ENCODE peak calls at places on chromosomes 3 and 15, in four cellular contexts. One of them, this sample, is unnamed. For H3K4me1, the result is how much of the 10 kb centered on the place peaks cover.

GRCh38 chr15:89486726-89487050 is 9.7 kb downstream of the RHCG start:
- DNase-seq in naive thymus-derived CD4-positive, alpha-beta T cell: no peak
- DNase-seq in GM12878: no peak
- DNase-seq in hepatocyte: no peak
- DNase-seq in this sample: no peak

GRCh38 chr3:100006570-100007271 is 107.6 kb downstream of the FILIP1L start:
- DNase-seq in naive thymus-derived CD4-positive, alpha-beta T cell: no peak
- DNase-seq in GM12878: no peak
- DNase-seq in hepatocyte: no peak
- DNase-seq in this sample: no peak

GRCh38 chr3:8790529-8790928 is 21.1 kb upstream of the OXTR start:
- DNase-seq in naive thymus-derived CD4-positive, alpha-beta T cell: no peak
- DNase-seq in GM12878: no peak
- DNase-seq in hepatocyte: no peak
- DNase-seq in this sample: no peak

GRCh38 chr15:48391950-48392349 is 60.7 kb downstream of the DUT start:
- DNase-seq in naive thymus-derived CD4-positive, alpha-beta T cell: no peak
- DNase-seq in GM12878: no peak
- DNase-seq in hepatocyte: no peak
- DNase-seq in this sample: no peak

GRCh38 chr3:40803311-40803710 is 278.6 kb downstream of the ZNF621 start:
- DNase-seq in naive thymus-derived CD4-positive, alpha-beta T cell: no peak
- DNase-seq in GM12878: no peak
- DNase-seq in hepatocyte: no peak
- DNase-seq in this sample: no peak

GRCh38 chr15:84731774-84732173 is 15.8 kb upstream of the SEC11A start:
- DNase-seq in naive thymus-derived CD4-positive, alpha-beta T cell: no peak
- DNase-seq in GM12878: no peak
- DNase-seq in hepatocyte: no peak
- DNase-seq in this sample: no peak

GRCh38 chr3:157572559-157573270 is 69.5 kb upstream of the VEPH1 start:
- DNase-seq in naive thymus-derived CD4-positive, alpha-beta T cell: no peak
- DNase-seq in GM12878: no peak
- DNase-seq in hepatocyte: peak
- DNase-seq in this sample: no peak

GRCh38 chr3:99637041-99637380 is 1.4 kb upstream of the COL8A1 start:
- DNase-seq in naive thymus-derived CD4-positive, alpha-beta T cell: no peak
- DNase-seq in GM12878: no peak
- DNase-seq in hepatocyte: no peak
- DNase-seq in this sample: no peak

GRCh38 chr3:194194051-194194756 is 58.3 kb downstream of the HES1 start:
- DNase-seq in naive thymus-derived CD4-positive, alpha-beta T cell: no peak
- DNase-seq in GM12878: no peak
- DNase-seq in hepatocyte: no peak
- DNase-seq in this sample: no peak

GRCh38 chr3:70999730-71000129 is 583.8 kb downstream of the FOXP1 start:
- DNase-seq in naive thymus-derived CD4-positive, alpha-beta T cell: no peak
- DNase-seq in GM12878: no peak
- DNase-seq in hepatocyte: no peak
- DNase-seq in this sample: no peak

GRCh38 chr3:100556656-100557310 is 52.6 kb upstream of the ADGRG7 start:
- DNase-seq in naive thymus-derived CD4-positive, alpha-beta T cell: no peak
- DNase-seq in GM12878: no peak
- DNase-seq in hepatocyte: no peak
- DNase-seq in this sample: no peak

GRCh38 chr3:187845826-187846225 is 100.6 kb upstream of the BCL6 start:
- DNase-seq in naive thymus-derived CD4-positive, alpha-beta T cell: no peak
- DNase-seq in GM12878: no peak
- DNase-seq in hepatocyte: no peak
- DNase-seq in this sample: no peak

GRCh38 chr15:25891108-25891507 is 28.0 kb upstream of the ATP10A start:
- DNase-seq in naive thymus-derived CD4-positive, alpha-beta T cell: no peak
- DNase-seq in GM12878: no peak
- DNase-seq in hepatocyte: no peak
- DNase-seq in this sample: no peak

GRCh38 chr15:40272713-40273056 is 10.2 kb downstream of the ANKRD63 start:
- DNase-seq in naive thymus-derived CD4-positive, alpha-beta T cell: no peak
- DNase-seq in GM12878: no peak
- DNase-seq in hepatocyte: no peak
- DNase-seq in this sample: no peak

GRCh38 chr15:87365221-87365620 is 891.3 kb downstream of the NTRK3 start:
- DNase-seq in naive thymus-derived CD4-positive, alpha-beta T cell: no peak
- DNase-seq in GM12878: no peak
- DNase-seq in hepatocyte: no peak
- DNase-seq in this sample: no peak

GRCh38 chr15:83970290-83970890 is 265.2 kb upstream of the GOLGA6L4 start:
- DNase-seq in naive thymus-derived CD4-positive, alpha-beta T cell: no peak
- DNase-seq in GM12878: no peak
- DNase-seq in hepatocyte: no peak
- DNase-seq in this sample: no peak

GRCh38 chr3:95923496-95924210 is 890.7 kb upstream of the EPHA6 start:
- DNase-seq in naive thymus-derived CD4-positive, alpha-beta T cell: no peak
- DNase-seq in GM12878: no peak
- DNase-seq in hepatocyte: peak
- DNase-seq in this sample: no peak

DNA sequence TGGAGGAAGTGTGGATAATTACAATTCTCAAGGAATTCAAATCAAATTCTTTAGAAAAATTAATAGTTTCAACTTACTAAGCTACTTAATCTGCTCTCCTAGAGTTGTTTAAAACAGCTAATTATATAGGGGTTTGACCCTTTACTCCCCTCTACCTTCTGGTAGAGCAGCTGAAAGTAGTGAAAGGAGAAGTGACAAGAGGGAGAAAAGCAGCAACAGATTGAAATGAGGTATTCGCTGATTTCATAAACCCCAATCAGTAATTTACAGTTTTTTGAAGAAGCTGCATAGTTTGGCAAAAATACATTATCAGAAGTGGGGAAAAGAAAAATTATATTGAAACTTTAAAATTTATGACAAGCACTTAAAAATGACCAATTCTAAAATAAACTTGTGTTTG is 52.8 kb downstream of the ZMAT3 start:
- DNase-seq in naive thymus-derived CD4-positive, alpha-beta T cell: no peak
- DNase-seq in GM12878: no peak
- DNase-seq in hepatocyte: no peak
- DNase-seq in this sample: no peak
- H3K4me3 ChIP-seq in naive thymus-derived CD4-positive, alpha-beta T cell: no peak
- H3K4me3 ChIP-seq in GM12878: no peak
- H3K4me3 ChIP-seq in hepatocyte: no peak
- H3K4me3 ChIP-seq in this sample: no peak

GRCh38 chr15:67180514-67181191 is 73.8 kb downstream of the AAGAB start:
- DNase-seq in naive thymus-derived CD4-positive, alpha-beta T cell: no peak
- DNase-seq in GM12878: no peak
- DNase-seq in hepatocyte: no peak
- DNase-seq in this sample: no peak
- H3K4me1 ChIP-seq in naive thymus-derived CD4-positive, alpha-beta T cell: under half
- H3K4me1 ChIP-seq in GM12878: under half
- H3K4me1 ChIP-seq in hepatocyte: under half
- H3K4me1 ChIP-seq in this sample: under half

DNA sequence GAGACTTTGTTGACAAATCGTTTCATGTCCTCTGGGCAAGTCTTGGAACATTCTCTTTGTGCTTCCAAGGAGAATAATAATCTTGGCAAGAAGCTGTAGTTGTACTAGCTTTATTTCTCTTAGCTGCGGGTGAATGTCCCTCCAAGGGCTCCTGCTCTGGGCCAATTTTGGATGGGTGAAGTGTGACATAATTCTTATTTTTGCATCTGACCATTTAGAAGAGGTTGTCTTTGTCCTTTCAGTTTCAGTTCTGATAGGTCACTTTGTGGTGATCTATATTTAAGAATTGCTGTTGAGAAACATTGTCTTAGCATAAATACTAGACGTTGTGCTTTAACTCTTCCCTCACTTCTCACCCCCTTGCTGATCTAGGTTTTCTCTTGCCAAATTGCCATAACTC is 164.8 kb upstream of the RORA start:
- DNase-seq in naive thymus-derived CD4-positive, alpha-beta T cell: no peak
- DNase-seq in GM12878: no peak
- DNase-seq in hepatocyte: no peak
- DNase-seq in this sample: no peak
- H3K4me3 ChIP-seq in naive thymus-derived CD4-positive, alpha-beta T cell: no peak
- H3K4me3 ChIP-seq in GM12878: no peak
- H3K4me3 ChIP-seq in hepatocyte: no peak
- H3K4me3 ChIP-seq in this sample: no peak

GRCh38 chr3:153259956-153260355 is 97.9 kb downstream of the RAP2B start:
- DNase-seq in naive thymus-derived CD4-positive, alpha-beta T cell: no peak
- DNase-seq in GM12878: no peak
- DNase-seq in hepatocyte: no peak
- DNase-seq in this sample: no peak
- H3K4me1 ChIP-seq in naive thymus-derived CD4-positive, alpha-beta T cell: under half
- H3K4me1 ChIP-seq in GM12878: under half
- H3K4me1 ChIP-seq in hepatocyte: under half
- H3K4me1 ChIP-seq in this sample: under half

GRCh38 chr3:137770821-137771399 is 6.8 kb downstream of the SOX14 start:
- DNase-seq in naive thymus-derived CD4-positive, alpha-beta T cell: no peak
- DNase-seq in GM12878: no peak
- DNase-seq in hepatocyte: peak
- DNase-seq in this sample: no peak
- H3K4me3 ChIP-seq in naive thymus-derived CD4-positive, alpha-beta T cell: no peak
- H3K4me3 ChIP-seq in GM12878: no peak
- H3K4me3 ChIP-seq in hepatocyte: no peak
- H3K4me3 ChIP-seq in this sample: no peak

GRCh38 chr3:49024449-49024848 is 2.5 kb downstream of the NDUFAF3 start:
- DNase-seq in naive thymus-derived CD4-positive, alpha-beta T cell: no peak
- DNase-seq in GM12878: no peak
- DNase-seq in hepatocyte: no peak
- DNase-seq in this sample: no peak

GRCh38 chr3:49025005-49025792 is 3.3 kb downstream of the NDUFAF3 start:
- DNase-seq in naive thymus-derived CD4-positive, alpha-beta T cell: no peak
- DNase-seq in GM12878: no peak
- DNase-seq in hepatocyte: no peak
- DNase-seq in this sample: no peak

GRCh38 chr3:49021813-49022720 is at the start of gene NDUFAF3:
- DNase-seq in naive thymus-derived CD4-positive, alpha-beta T cell: peak
- DNase-seq in GM12878: peak
- DNase-seq in hepatocyte: peak
- DNase-seq in this sample: peak

GRCh38 chr3:49022751-49023171 is 840 bp downstream of the NDUFAF3 start:
- DNase-seq in naive thymus-derived CD4-positive, alpha-beta T cell: no peak
- DNase-seq in GM12878: no peak
- DNase-seq in hepatocyte: no peak
- DNase-seq in this sample: no peak

GRCh38 chr3:49023775-49024174 is 1.9 kb downstream of the NDUFAF3 start:
- DNase-seq in naive thymus-derived CD4-positive, alpha-beta T cell: no peak
- DNase-seq in GM12878: no peak
- DNase-seq in hepatocyte: no peak
- DNase-seq in this sample: no peak
- H3K4me1 ChIP-seq in naive thymus-derived CD4-positive, alpha-beta T cell: under half
- H3K4me1 ChIP-seq in GM12878: under half
- H3K4me1 ChIP-seq in hepatocyte: under half
- H3K4me1 ChIP-seq in this sample: under half

DNA sequence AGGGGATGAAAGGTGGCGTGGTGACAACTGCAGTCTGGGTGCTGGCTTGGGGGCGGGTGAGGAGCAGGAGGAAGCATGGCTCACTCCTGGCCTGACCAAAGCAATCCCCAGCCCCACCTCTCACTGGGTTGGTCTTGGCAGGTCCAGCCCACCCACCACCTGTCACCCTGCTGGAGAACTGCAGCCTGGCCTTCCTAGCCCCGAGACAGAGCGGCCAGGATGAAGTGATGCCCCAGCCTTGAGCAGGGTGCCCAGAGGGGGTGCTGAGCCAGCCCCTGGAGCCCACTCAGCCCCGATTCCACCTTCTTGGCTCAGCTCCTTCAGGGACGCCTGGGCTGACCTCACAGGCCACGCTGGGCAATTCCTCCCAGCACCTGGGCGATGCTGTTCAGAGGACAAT is 89.9 kb downstream of the IQSEC1 start:
- DNase-seq in naive thymus-derived CD4-positive, alpha-beta T cell: no peak
- DNase-seq in GM12878: no peak
- DNase-seq in hepatocyte: no peak
- DNase-seq in this sample: no peak
- H3K4me3 ChIP-seq in naive thymus-derived CD4-positive, alpha-beta T cell: no peak
- H3K4me3 ChIP-seq in GM12878: no peak
- H3K4me3 ChIP-seq in hepatocyte: no peak
- H3K4me3 ChIP-seq in this sample: no peak

GRCh38 chr15:64093627-64094417 is at the start of gene CIAO2A:
- DNase-seq in naive thymus-derived CD4-positive, alpha-beta T cell: peak
- DNase-seq in GM12878: peak
- DNase-seq in hepatocyte: peak
- DNase-seq in this sample: peak

GRCh38 chr15:64092864-64093626 is 593 bp downstream of the CIAO2A start:
- DNase-seq in naive thymus-derived CD4-positive, alpha-beta T cell: no peak
- DNase-seq in GM12878: no peak
- DNase-seq in hepatocyte: peak
- DNase-seq in this sample: no peak

GRCh38 chr15:64095431-64095794 is 369 bp upstream of the SNX1 start:
- DNase-seq in naive thymus-derived CD4-positive, alpha-beta T cell: no peak
- DNase-seq in GM12878: no peak
- DNase-seq in hepatocyte: no peak
- DNase-seq in this sample: no peak

GRCh38 chr15:64096486-64097431 is 977 bp downstream of the SNX1 start:
- DNase-seq in naive thymus-derived CD4-positive, alpha-beta T cell: no peak
- DNase-seq in GM12878: no peak
- DNase-seq in hepatocyte: peak
- DNase-seq in this sample: peak

GRCh38 chr15:64095795-64096485 is at the start of gene SNX1:
- DNase-seq in naive thymus-derived CD4-positive, alpha-beta T cell: peak
- DNase-seq in GM12878: peak
- DNase-seq in hepatocyte: peak
- DNase-seq in this sample: peak
- H3K4me1 ChIP-seq in naive thymus-derived CD4-positive, alpha-beta T cell: under half
- H3K4me1 ChIP-seq in GM12878: under half
- H3K4me1 ChIP-seq in hepatocyte: under half
- H3K4me1 ChIP-seq in this sample: half or more

GRCh38 chr3:11768604-11769003 is 78.1 kb downstream of the TAMM41 start:
- DNase-seq in naive thymus-derived CD4-positive, alpha-beta T cell: no peak
- DNase-seq in GM12878: no peak
- DNase-seq in hepatocyte: no peak
- DNase-seq in this sample: no peak

GRCh38 chr3:11774296-11774877 is 72.3 kb downstream of the TAMM41 start:
- DNase-seq in naive thymus-derived CD4-positive, alpha-beta T cell: no peak
- DNase-seq in GM12878: no peak
- DNase-seq in hepatocyte: peak
- DNase-seq in this sample: no peak

GRCh38 chr3:11770477-11771381 is 76.0 kb downstream of the TAMM41 start:
- DNase-seq in naive thymus-derived CD4-positive, alpha-beta T cell: peak
- DNase-seq in GM12878: peak
- DNase-seq in hepatocyte: peak
- DNase-seq in this sample: peak

GRCh38 chr3:11769704-11770103 is 77.0 kb downstream of the TAMM41 start:
- DNase-seq in naive thymus-derived CD4-positive, alpha-beta T cell: no peak
- DNase-seq in GM12878: no peak
- DNase-seq in hepatocyte: no peak
- DNase-seq in this sample: no peak

DNA sequence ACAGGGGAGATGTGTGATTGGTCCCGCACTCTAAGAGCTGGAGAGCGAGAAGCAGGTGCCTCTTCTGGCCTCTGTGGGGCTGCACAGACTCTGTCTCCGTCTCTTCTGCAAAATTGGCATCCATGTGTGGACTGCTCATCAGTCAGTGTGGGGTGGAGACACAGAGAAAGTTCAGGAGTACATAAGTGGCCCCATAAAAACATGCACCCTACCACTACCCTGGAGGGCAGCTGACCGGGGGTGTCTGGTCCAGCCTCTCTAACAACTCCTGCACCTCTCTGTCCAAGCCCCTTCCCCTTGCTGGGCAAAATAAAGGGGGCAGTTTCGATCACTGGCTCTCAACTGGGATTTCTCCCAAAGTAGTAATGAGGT is 76.6 kb downstream of the TAMM41 start:
- DNase-seq in naive thymus-derived CD4-positive, alpha-beta T cell: no peak
- DNase-seq in GM12878: no peak
- DNase-seq in hepatocyte: peak
- DNase-seq in this sample: no peak
- H3K4me3 ChIP-seq in naive thymus-derived CD4-positive, alpha-beta T cell: peak
- H3K4me3 ChIP-seq in GM12878: no peak
- H3K4me3 ChIP-seq in hepatocyte: no peak
- H3K4me3 ChIP-seq in this sample: peak